ENCODE peak calls at places on chromosome 18, in nine cellular contexts. D, T, U, Z, L, Q, K, C and X are unnamed samples.

GRCh38 chr18:49135871-49136270 is 185.1 kb upstream of the SMAD7 start:
- DNase-seq in D (no peak), T (peak; percentile 21), U (no peak), Z (no peak), L (no peak), Q (peak; percentile 19), K (peak; percentile 42), C (no peak), X (peak; percentile 18)

GRCh38 chr18:8516391-8517250 is 92.6 kb upstream of the RAB12 start:
- DNase-seq in D (no peak), T (no peak), U (no peak), Z (no peak), L (no peak), Q (no peak), K (no peak), C (peak; percentile 75), X (no peak)

GRCh38 chr18:37565985-37566478 is 434 bp upstream of the CELF4 start:
- DNase-seq in D (peak; percentile 99), T (peak; percentile 73), U (peak; percentile 70), Z (peak; percentile 49), L (no peak), Q (no peak), K (peak; percentile 35), C (no peak), X (peak; percentile 75)

GRCh38 chr18:9494778-9495302 is 19.5 kb downstream of the RALBP1 start:
- DNase-seq in D (no peak), T (peak; percentile 41), U (no peak), Z (no peak), L (no peak), Q (no peak), K (no peak), C (no peak), X (no peak)

GRCh38 chr18:48136544-48137353 is 206.3 kb upstream of the SMAD2 start:
- DNase-seq in D (peak; percentile 74), T (no peak), U (peak; percentile 27), Z (peak; percentile 30), L (peak; percentile 35), Q (no peak), K (peak; percentile 52), C (no peak), X (no peak)

GRCh38 chr18:63342206-63342605 is 22.6 kb upstream of the BCL2 start:
- DNase-seq in D (peak; percentile 80), T (peak; percentile 53), U (peak; percentile 53), Z (peak; percentile 13), L (no peak), Q (no peak), K (peak; percentile 20), C (no peak), X (peak; percentile 49)

GRCh38 chr18:75531212-75531850 is 103.8 kb upstream of the SMIM21 start:
- DNase-seq in D (no peak), T (peak; percentile 21), U (no peak), Z (no peak), L (no peak), Q (no peak), K (no peak), C (peak; percentile 12), X (no peak)

GRCh38 chr18:36379426-36379984 is 82.0 kb downstream of the FHOD3 start:
- DNase-seq in D (no peak), T (no peak), U (no peak), Z (no peak), L (no peak), Q (no peak), K (no peak), C (no peak), X (no peak)

GRCh38 chr18:27871731-27872130 is 305.2 kb downstream of the CDH2 start:
- DNase-seq in D (no peak), T (no peak), U (no peak), Z (no peak), L (no peak), Q (no peak), K (no peak), C (no peak), X (no peak)

GRCh38 chr18:69974365-69974764 is 26.7 kb upstream of the CD226 start:
- DNase-seq in D (no peak), T (peak; percentile 16), U (no peak), Z (no peak), L (no peak), Q (no peak), K (peak; percentile 15), C (peak; percentile 74), X (no peak)

GRCh38 chr18:60372598-60372997 is at the start of gene MC4R:
- DNase-seq in D (peak; percentile 86), T (peak; percentile 74), U (no peak), Z (no peak), L (no peak), Q (peak; percentile 67), K (peak; percentile 81), C (no peak), X (peak; percentile 68)

GRCh38 chr18:31192086-31192776 is 29.6 kb upstream of the DSC1 start:
- DNase-seq in D (no peak), T (no peak), U (no peak), Z (no peak), L (no peak), Q (no peak), K (no peak), C (no peak), X (no peak)

GRCh38 chr18:9649164-9649540 is 34.8 kb upstream of the PPP4R1 start:
- DNase-seq in D (no peak), T (no peak), U (no peak), Z (no peak), L (no peak), Q (no peak), K (no peak), C (no peak), X (no peak)

GRCh38 chr18:62702259-62702658 is 13.1 kb upstream of the PHLPP1 start:
- DNase-seq in D (no peak), T (no peak), U (no peak), Z (no peak), L (no peak), Q (no peak), K (peak; percentile 52), C (no peak), X (no peak)

GRCh38 chr18:31230495-31230894 is 67.8 kb upstream of the DSC1 start:
- DNase-seq in D (no peak), T (peak; percentile 3), U (no peak), Z (no peak), L (no peak), Q (peak; percentile 84), K (no peak), C (no peak), X (no peak)

GRCh38 chr18:63336366-63337099 is 17.0 kb upstream of the BCL2 start:
- DNase-seq in D (no peak), T (peak; percentile 86), U (no peak), Z (no peak), L (no peak), Q (peak; percentile 43), K (peak; percentile 59), C (no peak), X (no peak)

GRCh38 chr18:55251186-55251995 is 292.1 kb upstream of the CCDC68 start:
- DNase-seq in D (no peak), T (peak; percentile 56), U (no peak), Z (no peak), L (no peak), Q (no peak), K (no peak), C (no peak), X (no peak)

GRCh38 chr18:6607348-6607747 is 122.2 kb upstream of the ARHGAP28 start:
- DNase-seq in D (no peak), T (no peak), U (no peak), Z (no peak), L (no peak), Q (no peak), K (peak; percentile 64), C (no peak), X (no peak)

GRCh38 chr18:70513502-70514171 is 224.8 kb downstream of the SOCS6 start:
- DNase-seq in D (no peak), T (no peak), U (no peak), Z (no peak), L (no peak), Q (no peak), K (no peak), C (no peak), X (no peak)

GRCh38 chr18:53567935-53568574 is 656.4 kb downstream of the MBD2 start:
- DNase-seq in D (peak; percentile 54), T (peak; percentile 54), U (peak; percentile 18), Z (no peak), L (peak; percentile 3), Q (no peak), K (peak; percentile 33), C (no peak), X (peak; percentile 1)

GRCh38 chr18:55321268-55322175 is 266.5 kb downstream of the TCF4 start:
- DNase-seq in D (peak; percentile 87), T (peak; percentile 96), U (peak; percentile 86), Z (peak; percentile 64), L (no peak), Q (no peak), K (peak; percentile 94), C (peak; percentile 95), X (peak; percentile 90)